ENCODE peak calls at places on chromosomes 16 and 17, in five cellular contexts. One of them, this sample, is unnamed.

GRCh38 chr16:2813661-2814288 is 3.3 kb upstream of the PRSS21 start:
- DNase-seq in GM12892: no peak
- DNase-seq in skeletal muscle cell: no peak
- DNase-seq in ELF-1: no peak
- DNase-seq in activated naive CD4-positive, alpha-beta T cell treated with Interleukin-2 at 50 U/mL for 16 hours: no peak
- DNase-seq in this sample: no peak

GRCh38 chr17:1617620-1618174 is 10.9 kb downstream of the SLC43A2 start:
- DNase-seq in GM12892: no peak
- DNase-seq in skeletal muscle cell: peak
- DNase-seq in ELF-1: peak
- DNase-seq in activated naive CD4-positive, alpha-beta T cell treated with Interleukin-2 at 50 U/mL for 16 hours: no peak
- DNase-seq in this sample: no peak

GRCh38 chr17:49708515-49709161 is 874 bp upstream of the SLC35B1 start:
- DNase-seq in GM12892: no peak
- DNase-seq in skeletal muscle cell: no peak
- DNase-seq in ELF-1: peak
- DNase-seq in activated naive CD4-positive, alpha-beta T cell treated with Interleukin-2 at 50 U/mL for 16 hours: peak
- DNase-seq in this sample: no peak

GRCh38 chr16:82992826-82993225 is 366.1 kb downstream of the CDH13 start:
- DNase-seq in GM12892: no peak
- DNase-seq in skeletal muscle cell: no peak
- DNase-seq in ELF-1: no peak
- DNase-seq in activated naive CD4-positive, alpha-beta T cell treated with Interleukin-2 at 50 U/mL for 16 hours: no peak
- DNase-seq in this sample: no peak

GRCh38 chr16:56610017-56610608 is 1.7 kb downstream of the MT2A start:
- DNase-seq in GM12892: no peak
- DNase-seq in skeletal muscle cell: peak
- DNase-seq in ELF-1: peak
- DNase-seq in activated naive CD4-positive, alpha-beta T cell treated with Interleukin-2 at 50 U/mL for 16 hours: peak
- DNase-seq in this sample: peak

GRCh38 chr16:72763927-72764628 is 283.9 kb downstream of the ZFHX3 start:
- DNase-seq in GM12892: no peak
- DNase-seq in skeletal muscle cell: no peak
- DNase-seq in ELF-1: no peak
- DNase-seq in activated naive CD4-positive, alpha-beta T cell treated with Interleukin-2 at 50 U/mL for 16 hours: no peak
- DNase-seq in this sample: no peak

GRCh38 chr16:50724237-50724747 is 17.6 kb upstream of the CYLD start:
- DNase-seq in GM12892: no peak
- DNase-seq in skeletal muscle cell: no peak
- DNase-seq in ELF-1: no peak
- DNase-seq in activated naive CD4-positive, alpha-beta T cell treated with Interleukin-2 at 50 U/mL for 16 hours: no peak
- DNase-seq in this sample: no peak

GRCh38 chr16:3115011-3115410 is 2.6 kb downstream of the ZNF205 start:
- DNase-seq in GM12892: peak
- DNase-seq in skeletal muscle cell: no peak
- DNase-seq in ELF-1: no peak
- DNase-seq in activated naive CD4-positive, alpha-beta T cell treated with Interleukin-2 at 50 U/mL for 16 hours: no peak
- DNase-seq in this sample: no peak

GRCh38 chr16:54632322-54632721 is 298.3 kb upstream of the IRX5 start:
- DNase-seq in GM12892: no peak
- DNase-seq in skeletal muscle cell: no peak
- DNase-seq in ELF-1: no peak
- DNase-seq in activated naive CD4-positive, alpha-beta T cell treated with Interleukin-2 at 50 U/mL for 16 hours: no peak
- DNase-seq in this sample: no peak

GRCh38 chr16:88283596-88283995 is 99.2 kb upstream of the ZNF469 start:
- DNase-seq in GM12892: no peak
- DNase-seq in skeletal muscle cell: no peak
- DNase-seq in ELF-1: no peak
- DNase-seq in activated naive CD4-positive, alpha-beta T cell treated with Interleukin-2 at 50 U/mL for 16 hours: no peak
- DNase-seq in this sample: peak

GRCh38 chr16:70778901-70779309 is 22.1 kb downstream of the VAC14 start:
- DNase-seq in GM12892: no peak
- DNase-seq in skeletal muscle cell: peak
- DNase-seq in ELF-1: peak
- DNase-seq in activated naive CD4-positive, alpha-beta T cell treated with Interleukin-2 at 50 U/mL for 16 hours: no peak
- DNase-seq in this sample: peak

GRCh38 chr17:9971991-9972390 is 66.9 kb upstream of the RCVRN start:
- DNase-seq in GM12892: no peak
- DNase-seq in skeletal muscle cell: no peak
- DNase-seq in ELF-1: peak
- DNase-seq in activated naive CD4-positive, alpha-beta T cell treated with Interleukin-2 at 50 U/mL for 16 hours: no peak
- DNase-seq in this sample: peak

GRCh38 chr17:78144146-78144719 is 2.0 kb upstream of the C17orf99 start:
- DNase-seq in GM12892: no peak
- DNase-seq in skeletal muscle cell: peak
- DNase-seq in ELF-1: no peak
- DNase-seq in activated naive CD4-positive, alpha-beta T cell treated with Interleukin-2 at 50 U/mL for 16 hours: no peak
- DNase-seq in this sample: peak

GRCh38 chr17:3012926-3013581 is 50.4 kb downstream of the OR1D5 start:
- DNase-seq in GM12892: peak
- DNase-seq in skeletal muscle cell: no peak
- DNase-seq in ELF-1: peak
- DNase-seq in activated naive CD4-positive, alpha-beta T cell treated with Interleukin-2 at 50 U/mL for 16 hours: peak
- DNase-seq in this sample: peak

GRCh38 chr16:47175152-47175551 is 31.4 kb upstream of the NETO2 start:
- DNase-seq in GM12892: no peak
- DNase-seq in skeletal muscle cell: no peak
- DNase-seq in ELF-1: no peak
- DNase-seq in activated naive CD4-positive, alpha-beta T cell treated with Interleukin-2 at 50 U/mL for 16 hours: no peak
- DNase-seq in this sample: no peak

GRCh38 chr17:39264119-39264518 is 38.4 kb upstream of the STAC2 start:
- DNase-seq in GM12892: no peak
- DNase-seq in skeletal muscle cell: no peak
- DNase-seq in ELF-1: no peak
- DNase-seq in activated naive CD4-positive, alpha-beta T cell treated with Interleukin-2 at 50 U/mL for 16 hours: no peak
- DNase-seq in this sample: peak

GRCh38 chr16:2836646-2837508 is 6.8 kb downstream of the ZG16B start:
- DNase-seq in GM12892: no peak
- DNase-seq in skeletal muscle cell: no peak
- DNase-seq in ELF-1: no peak
- DNase-seq in activated naive CD4-positive, alpha-beta T cell treated with Interleukin-2 at 50 U/mL for 16 hours: no peak
- DNase-seq in this sample: peak

GRCh38 chr16:58024673-58025350 is 742 bp upstream of the MMP15 start:
- DNase-seq in GM12892: no peak
- DNase-seq in skeletal muscle cell: no peak
- DNase-seq in ELF-1: peak
- DNase-seq in activated naive CD4-positive, alpha-beta T cell treated with Interleukin-2 at 50 U/mL for 16 hours: peak
- DNase-seq in this sample: peak

GRCh38 chr16:3118204-3118790 is 5.9 kb downstream of the ZNF205 start:
- DNase-seq in GM12892: peak
- DNase-seq in skeletal muscle cell: no peak
- DNase-seq in ELF-1: no peak
- DNase-seq in activated naive CD4-positive, alpha-beta T cell treated with Interleukin-2 at 50 U/mL for 16 hours: no peak
- DNase-seq in this sample: no peak

GRCh38 chr16:23310217-23310616 is 8.1 kb downstream of the SCNN1B start:
- DNase-seq in GM12892: no peak
- DNase-seq in skeletal muscle cell: no peak
- DNase-seq in ELF-1: no peak
- DNase-seq in activated naive CD4-positive, alpha-beta T cell treated with Interleukin-2 at 50 U/mL for 16 hours: no peak
- DNase-seq in this sample: no peak

GRCh38 chr17:17387461-17388362 is 84.5 kb downstream of the NT5M start:
- DNase-seq in GM12892: no peak
- DNase-seq in skeletal muscle cell: no peak
- DNase-seq in ELF-1: peak
- DNase-seq in activated naive CD4-positive, alpha-beta T cell treated with Interleukin-2 at 50 U/mL for 16 hours: no peak
- DNase-seq in this sample: no peak

GRCh38 chr17:18247613-18248001 is 10.9 kb downstream of the FLII start:
- DNase-seq in GM12892: no peak
- DNase-seq in skeletal muscle cell: no peak
- DNase-seq in ELF-1: no peak
- DNase-seq in activated naive CD4-positive, alpha-beta T cell treated with Interleukin-2 at 50 U/mL for 16 hours: no peak
- DNase-seq in this sample: peak

GRCh38 chr16:88726981-88727380 is 20.7 kb downstream of the CTU2 start:
- DNase-seq in GM12892: no peak
- DNase-seq in skeletal muscle cell: no peak
- DNase-seq in ELF-1: no peak
- DNase-seq in activated naive CD4-positive, alpha-beta T cell treated with Interleukin-2 at 50 U/mL for 16 hours: no peak
- DNase-seq in this sample: no peak